ENCODE peak calls at places on chromosomes 12 and 14, in four cellular contexts. One of them, this sample, is unnamed.

GRCh38 chr12:25623816-25624215 is 70.7 kb upstream of the LMNTD1 start:
- DNase-seq in sciatic nerve: no peak
- DNase-seq in iris pigment epithelial cell: no peak
- DNase-seq in stimulated activated CD4-positive, alpha-beta T cell treated with anti-CD3 and anti-CD28 coated beads, Interleukin-12 subunit alpha, Interleukin-12 subunit beta, amount 100 ng/mL, for 4 hours: no peak
- DNase-seq in this sample: no peak

GRCh38 chr12:49867580-49868341 is 24.9 kb upstream of the BCDIN3D start:
- DNase-seq in sciatic nerve: no peak
- DNase-seq in iris pigment epithelial cell: no peak
- DNase-seq in stimulated activated CD4-positive, alpha-beta T cell treated with anti-CD3 and anti-CD28 coated beads, Interleukin-12 subunit alpha, Interleukin-12 subunit beta, amount 100 ng/mL, for 4 hours: no peak
- DNase-seq in this sample: no peak

GRCh38 chr12:68636268-68636667 is 25.6 kb downstream of the RAP1B start:
- DNase-seq in stimulated activated CD4-positive, alpha-beta T cell treated with anti-CD3 and anti-CD28 coated beads, Interleukin-12 subunit alpha, Interleukin-12 subunit beta, amount 100 ng/mL, for 4 hours: no peak
- DNase-seq in iris pigment epithelial cell: peak
- DNase-seq in sciatic nerve: no peak
- DNase-seq in this sample: no peak

GRCh38 chr12:113735146-113735545 is 231.0 kb downstream of the RBM19 start:
- DNase-seq in stimulated activated CD4-positive, alpha-beta T cell treated with anti-CD3 and anti-CD28 coated beads, Interleukin-12 subunit alpha, Interleukin-12 subunit beta, amount 100 ng/mL, for 4 hours: no peak
- DNase-seq in iris pigment epithelial cell: no peak
- DNase-seq in sciatic nerve: no peak
- DNase-seq in this sample: no peak

GRCh38 chr12:89962648-89963047 is 254.0 kb upstream of the ATP2B1 start:
- DNase-seq in stimulated activated CD4-positive, alpha-beta T cell treated with anti-CD3 and anti-CD28 coated beads, Interleukin-12 subunit alpha, Interleukin-12 subunit beta, amount 100 ng/mL, for 4 hours: no peak
- DNase-seq in iris pigment epithelial cell: no peak
- DNase-seq in sciatic nerve: no peak
- DNase-seq in this sample: no peak

GRCh38 chr14:100706860-100707259 is 19.8 kb upstream of the DLK1 start:
- DNase-seq in sciatic nerve: no peak
- DNase-seq in iris pigment epithelial cell: no peak
- DNase-seq in stimulated activated CD4-positive, alpha-beta T cell treated with anti-CD3 and anti-CD28 coated beads, Interleukin-12 subunit alpha, Interleukin-12 subunit beta, amount 100 ng/mL, for 4 hours: no peak
- DNase-seq in this sample: no peak

GRCh38 chr12:130787445-130788410 is 51.3 kb downstream of the STX2 start:
- DNase-seq in stimulated activated CD4-positive, alpha-beta T cell treated with anti-CD3 and anti-CD28 coated beads, Interleukin-12 subunit alpha, Interleukin-12 subunit beta, amount 100 ng/mL, for 4 hours: no peak
- DNase-seq in sciatic nerve: no peak
- DNase-seq in iris pigment epithelial cell: peak
- DNase-seq in this sample: no peak

GRCh38 chr14:34179723-34180122 is 228.8 kb upstream of the EGLN3 start:
- DNase-seq in stimulated activated CD4-positive, alpha-beta T cell treated with anti-CD3 and anti-CD28 coated beads, Interleukin-12 subunit alpha, Interleukin-12 subunit beta, amount 100 ng/mL, for 4 hours: no peak
- DNase-seq in iris pigment epithelial cell: no peak
- DNase-seq in sciatic nerve: no peak
- DNase-seq in this sample: no peak

GRCh38 chr12:34397591-34398365 is 375.5 kb downstream of the ALG10 start:
- DNase-seq in iris pigment epithelial cell: no peak
- DNase-seq in stimulated activated CD4-positive, alpha-beta T cell treated with anti-CD3 and anti-CD28 coated beads, Interleukin-12 subunit alpha, Interleukin-12 subunit beta, amount 100 ng/mL, for 4 hours: no peak
- DNase-seq in sciatic nerve: peak
- DNase-seq in this sample: peak